ENCODE peak calls at places on chromosomes 5 and 9, in nine cellular contexts. K is Peyer's patch; O is cardiac muscle cell; B is cardiac fibroblast; P is mammary epithelial cell; A is CD8-positive, alpha-beta T cell; L is retinal pigment epithelial cell; I is foreskin fibroblast; Q is fibroblast of mammary gland. T is an unnamed sample.
A peak's percentile ranks its signal among the peaks of the same experiment; 100 is the strongest.

GRCh38 chr5:78016831-78017529 is 240.8 kb upstream of the TBCA start:
- DNase-seq in K (no peak), O (no peak), B (no peak), P (no peak), A (no peak), L (no peak), I (no peak), Q (no peak), T (no peak)

GRCh38 chr9:97853844-97854695 is 1.0 kb downstream of the FOXE1 start:
- DNase-seq in K (no peak), O (peak; percentile 52), B (no peak), P (peak; percentile 57), A (peak; percentile 39), L (no peak), I (peak; percentile 55), Q (peak; percentile 37), T (no peak)

GRCh38 chr9:96874947-96875459 is 20.7 kb upstream of the ZNF782 start:
- DNase-seq in K (peak; percentile 36), O (no peak), B (peak; percentile 19), P (peak; percentile 96), A (peak; percentile 28), L (no peak), I (peak; percentile 65), Q (peak; percentile 91), T (no peak)

GRCh38 chr5:7066471-7067235 is 329.3 kb upstream of the ADCY2 start:
- DNase-seq in K (no peak), O (no peak), B (no peak), P (no peak), A (no peak), L (no peak), I (no peak), Q (no peak), T (no peak)

GRCh38 chr5:138663009-138663408 is 87.8 kb upstream of the HSPA9 start:
- DNase-seq in K (no peak), O (no peak), B (no peak), P (peak; percentile 37), A (no peak), L (no peak), I (no peak), Q (no peak), T (no peak)

GRCh38 chr5:139849501-139849900 is 53.9 kb downstream of the PSD2 start:
- DNase-seq in K (no peak), O (no peak), B (no peak), P (no peak), A (no peak), L (no peak), I (no peak), Q (no peak), T (no peak)

GRCh38 chr9:20753761-20754160 is 69.7 kb downstream of the FOCAD start:
- DNase-seq in K (no peak), O (no peak), B (no peak), P (peak; percentile 71), A (no peak), L (no peak), I (peak; percentile 22), Q (peak; percentile 49), T (no peak)

GRCh38 chr9:111482656-111483418 is 1.3 kb downstream of the ECPAS start:
- DNase-seq in K (peak; percentile 80), O (peak; percentile 91), B (peak; percentile 74), P (peak; percentile 52), A (peak; percentile 59), L (no peak), I (peak; percentile 85), Q (peak; percentile 57), T (peak; percentile 65)

GRCh38 chr9:129990269-129991005 is 52.6 kb downstream of the FNBP1 start:
- DNase-seq in K (peak; percentile 73), O (no peak), B (no peak), P (no peak), A (no peak), L (no peak), I (no peak), Q (no peak), T (no peak)

GRCh38 chr5:43155394-43156096 is 34.8 kb downstream of the ZNF131 start:
- DNase-seq in K (no peak), O (peak; percentile 3), B (no peak), P (no peak), A (no peak), L (no peak), I (no peak), Q (no peak), T (no peak)

GRCh38 chr5:45695011-45695667 is 1.0 kb downstream of the HCN1 start:
- DNase-seq in K (no peak), O (peak; percentile 63), B (no peak), P (no peak), A (no peak), L (no peak), I (no peak), Q (no peak), T (no peak)

GRCh38 chr5:45697211-45697610 is 1.0 kb upstream of the HCN1 start:
- DNase-seq in K (no peak), O (no peak), B (no peak), P (no peak), A (no peak), L (no peak), I (no peak), Q (no peak), T (no peak)

GRCh38 chr5:45694255-45694834 is 1.8 kb downstream of the HCN1 start:
- DNase-seq in K (no peak), O (peak; percentile 75), B (no peak), P (no peak), A (no peak), L (no peak), I (no peak), Q (peak; percentile 2), T (no peak)

GRCh38 chr5:45695680-45696093 is 493 bp downstream of the HCN1 start:
- DNase-seq in K (no peak), O (peak; percentile 34), B (no peak), P (no peak), A (no peak), L (no peak), I (no peak), Q (no peak), T (no peak)

DNA sequence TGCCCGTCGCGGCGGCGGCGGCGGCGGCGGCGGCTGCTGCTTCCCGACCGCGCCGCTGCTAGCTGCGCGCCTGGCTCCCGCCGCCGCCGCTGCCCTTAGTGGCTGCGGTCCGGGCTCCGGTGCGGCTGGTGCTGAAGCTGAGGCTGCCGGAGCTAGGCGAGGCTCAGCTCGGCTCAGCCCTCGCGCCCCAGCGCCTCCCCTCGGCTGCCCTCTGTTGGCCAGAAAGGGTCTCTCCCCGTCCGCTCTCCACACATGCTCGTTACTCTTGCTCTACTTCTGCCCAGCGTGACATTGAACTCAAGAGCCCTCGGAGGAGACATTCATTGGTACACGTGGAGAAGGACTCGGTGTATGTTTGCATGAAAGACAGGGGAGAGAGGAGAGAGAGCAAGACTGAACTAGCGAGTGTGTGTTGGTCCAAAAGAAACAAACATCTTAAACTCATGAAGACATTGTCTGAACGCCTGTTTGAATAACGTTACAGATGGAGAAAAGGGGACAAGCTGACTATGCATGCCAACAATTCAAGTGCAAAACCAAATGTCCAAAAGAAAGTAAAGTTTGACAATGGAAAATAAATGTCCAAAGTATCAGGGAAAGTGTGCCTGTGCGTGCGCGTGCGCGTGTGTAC is at the start of gene HCN1:
- DNase-seq in K (no peak), O (peak; percentile 96), B (peak; percentile 69), P (peak; percentile 52), A (no peak), L (peak; percentile 41), I (peak; percentile 43), Q (peak; percentile 61), T (peak; percentile 31)
- TF ChIP-seq CTCF in K (no peak), O (peak; percentile 66), B (peak; percentile 79), P (peak; percentile 50), A (no peak), L (peak; percentile 95), I (peak; percentile 65), Q (peak; percentile 58), T (no peak)

GRCh38 chr5:142479854-142480253 is 155.0 kb upstream of the SPRY4 start:
- DNase-seq in K (no peak), O (no peak), B (no peak), P (no peak), A (no peak), L (no peak), I (no peak), Q (no peak), T (no peak)
- TF ChIP-seq CTCF in K (no peak), O (no peak), B (no peak), P (no peak), A (no peak), L (no peak), I (no peak), Q (no peak), T (no peak)

GRCh38 chr9:137163805-137164204 is 6.0 kb downstream of the LRRC26 start:
- DNase-seq in K (no peak), O (no peak), B (no peak), P (no peak), A (no peak), L (no peak), I (no peak), Q (no peak), T (no peak)

GRCh38 chr9:137163101-137163661 is 6.7 kb downstream of the LRRC26 start:
- DNase-seq in K (no peak), O (peak; percentile 24), B (peak; percentile 13), P (no peak), A (no peak), L (no peak), I (peak; percentile 46), Q (peak; percentile 12), T (no peak)

GRCh38 chr9:137161558-137162483 is 8.0 kb downstream of the LRRC26 start:
- DNase-seq in K (no peak), O (no peak), B (no peak), P (no peak), A (no peak), L (no peak), I (no peak), Q (no peak), T (no peak)

GRCh38 chr9:137160716-137161557 is 8.9 kb downstream of the LRRC26 start:
- DNase-seq in K (no peak), O (no peak), B (no peak), P (no peak), A (no peak), L (no peak), I (no peak), Q (no peak), T (no peak)

DNA sequence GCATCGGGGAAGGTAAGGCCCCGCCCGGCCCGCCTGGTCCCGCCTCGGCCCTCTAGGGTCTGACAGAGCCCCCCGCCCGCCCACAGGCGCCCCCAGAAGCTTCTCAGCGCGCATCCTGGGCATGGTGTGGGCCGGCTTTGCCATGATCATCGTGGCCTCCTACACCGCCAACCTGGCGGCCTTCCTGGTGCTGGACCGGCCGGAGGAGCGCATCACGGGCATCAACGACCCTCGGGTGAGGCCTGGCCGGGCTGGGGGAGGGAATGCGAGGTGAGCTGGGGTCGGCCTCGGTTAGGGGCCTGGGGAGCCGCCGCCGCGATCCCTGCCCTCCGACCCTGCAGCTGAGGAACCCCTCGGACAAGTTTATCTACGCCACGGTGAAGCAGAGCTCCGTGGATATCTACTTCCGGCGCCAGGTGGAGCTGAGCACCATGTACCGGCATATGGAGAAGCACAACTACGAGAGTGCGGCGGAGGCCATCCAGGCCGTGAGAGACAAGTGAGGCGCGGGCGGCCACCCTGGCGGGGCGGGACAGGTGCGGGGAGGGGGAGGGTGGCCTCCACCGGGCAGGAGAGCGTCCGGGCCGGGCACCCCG is 7.2 kb downstream of the LRRC26 start:
- DNase-seq in K (no peak), O (peak; percentile 34), B (no peak), P (no peak), A (no peak), L (no peak), I (no peak), Q (no peak), T (no peak)
- TF ChIP-seq CTCF in K (no peak), O (no peak), B (no peak), P (no peak), A (no peak), L (no peak), I (no peak), Q (no peak), T (no peak)

GRCh38 chr5:159099049-159099760 is 511 bp downstream of the EBF1 start:
- DNase-seq in K (peak; percentile 41), O (peak; percentile 76), B (peak; percentile 66), P (peak; percentile 50), A (peak; percentile 34), L (no peak), I (peak; percentile 82), Q (peak; percentile 38), T (no peak)
- TF ChIP-seq CTCF in K (no peak), O (no peak), B (no peak), P (no peak), A (no peak), L (no peak), I (no peak), Q (no peak), T (no peak)